ENCODE peak calls at places on chromosomes 2 and 18, in seven cellular contexts. Y, A, D, O, R, X and W are unnamed samples.

GRCh38 chr2:70986499-70987189 is 8.0 kb downstream of the TEX261 start:
- DNase-seq in Y (no peak), A (no peak), D (peak; percentile 15), O (no peak), R (no peak), X (no peak), W (no peak)

GRCh38 chr2:48471048-48471474 is 58.9 kb upstream of the STON1 start:
- DNase-seq in Y (peak; percentile 62), A (peak; percentile 78), D (no peak), O (peak; percentile 76), R (peak; percentile 80), X (no peak), W (peak; percentile 94)

GRCh38 chr18:13540783-13541182 is 185.6 kb downstream of the FAM210A start:
- DNase-seq in Y (no peak), A (no peak), D (no peak), O (no peak), R (no peak), X (no peak), W (no peak)

GRCh38 chr2:64522843-64523428 is 1.2 kb upstream of the AFTPH start:
- DNase-seq in Y (peak; percentile 63), A (peak; percentile 87), D (no peak), O (peak; percentile 84), R (peak; percentile 65), X (no peak), W (peak; percentile 98)

GRCh38 chr2:216071452-216071851 is 10.2 kb downstream of the PECR start:
- DNase-seq in Y (no peak), A (no peak), D (no peak), O (no peak), R (no peak), X (no peak), W (no peak)

GRCh38 chr2:134272831-134273230 is 19.0 kb downstream of the MGAT5 start:
- DNase-seq in Y (no peak), A (no peak), D (no peak), O (no peak), R (no peak), X (no peak), W (no peak)

GRCh38 chr18:77551055-77551454 is 301.4 kb downstream of the GALR1 start:
- DNase-seq in Y (no peak), A (no peak), D (no peak), O (no peak), R (no peak), X (no peak), W (no peak)

GRCh38 chr2:238688197-238689153 is 159.4 kb upstream of the TWIST2 start:
- DNase-seq in Y (no peak), A (no peak), D (no peak), O (no peak), R (no peak), X (no peak), W (peak; percentile 43)

GRCh38 chr2:10514743-10515142 is 66.6 kb upstream of the ODC1 start:
- DNase-seq in Y (no peak), A (peak; percentile 92), D (no peak), O (peak; percentile 43), R (peak; percentile 55), X (no peak), W (no peak)

GRCh38 chr18:59549797-59550516 is 147.3 kb downstream of the CCBE1 start:
- DNase-seq in Y (no peak), A (no peak), D (no peak), O (no peak), R (no peak), X (no peak), W (no peak)

GRCh38 chr2:166410828-166411472 is 35.2 kb upstream of the SCN9A start:
- DNase-seq in Y (no peak), A (peak; percentile 96), D (no peak), O (peak; percentile 76), R (peak; percentile 22), X (no peak), W (peak; percentile 28)

GRCh38 chr2:240983996-240984498 is 14.4 kb upstream of the SNED1 start:
- DNase-seq in Y (no peak), A (no peak), D (no peak), O (no peak), R (no peak), X (peak; percentile 46), W (no peak)

GRCh38 chr18:3982541-3982940 is 472.6 kb downstream of the DLGAP1 start:
- DNase-seq in Y (no peak), A (peak; percentile 61), D (no peak), O (no peak), R (no peak), X (no peak), W (no peak)

GRCh38 chr2:30692829-30693265 is 114.4 kb downstream of the CAPN13 start:
- DNase-seq in Y (no peak), A (no peak), D (no peak), O (no peak), R (no peak), X (peak; percentile 33), W (no peak)

GRCh38 chr2:133369896-133370295 is 198.4 kb downstream of the NCKAP5 start:
- DNase-seq in Y (no peak), A (no peak), D (no peak), O (no peak), R (peak; percentile 23), X (no peak), W (no peak)

GRCh38 chr2:67083978-67084377 is 313.2 kb upstream of the ETAA1 start:
- DNase-seq in Y (no peak), A (peak; percentile 52), D (no peak), O (peak; percentile 2), R (no peak), X (no peak), W (no peak)

GRCh38 chr2:25032094-25032493 is 9.8 kb upstream of the EFR3B start:
- DNase-seq in Y (no peak), A (peak; percentile 17), D (no peak), O (peak; percentile 61), R (no peak), X (no peak), W (peak; percentile 46)

GRCh38 chr2:23385351-23385747 is 370 bp downstream of the KLHL29 start:
- DNase-seq in Y (no peak), A (peak; percentile 36), D (no peak), O (peak; percentile 64), R (peak; percentile 67), X (peak; percentile 69), W (peak; percentile 20)

GRCh38 chr2:131542438-131543384 is 15.0 kb downstream of the CCDC74A start:
- DNase-seq in Y (no peak), A (no peak), D (no peak), O (no peak), R (no peak), X (no peak), W (peak; percentile 7)

GRCh38 chr2:131543385-131543891 is 15.8 kb downstream of the CCDC74A start:
- DNase-seq in Y (no peak), A (no peak), D (no peak), O (no peak), R (no peak), X (no peak), W (peak; percentile 34)
- H2AK5ac ChIP-seq in Y (no peak overlapping the region), A (no peak overlapping the region), D (no peak overlapping the region), O (no peak overlapping the region), R (no peak overlapping the region), X (no peak overlapping the region), W (no peak overlapping the region)

DNA sequence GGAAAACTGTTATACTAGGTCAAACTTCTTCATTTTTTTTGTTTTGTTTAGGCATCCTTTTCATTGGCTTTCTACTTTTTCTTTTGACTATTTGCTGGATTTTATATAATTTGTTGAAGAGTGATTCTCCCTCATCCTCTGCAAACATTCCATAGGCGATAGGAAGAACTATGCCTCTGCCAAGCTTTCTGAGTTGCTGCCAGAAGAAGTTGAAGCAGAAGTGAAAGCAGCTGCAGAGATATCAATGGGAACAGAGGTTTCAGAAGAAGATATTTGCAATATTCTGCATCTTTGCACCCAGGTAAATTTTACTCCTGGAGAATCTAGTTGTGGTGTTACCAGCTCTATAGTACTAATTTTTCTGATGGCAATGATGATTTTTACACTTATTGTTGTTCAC is 25.4 kb downstream of the NOP58 start:
- DNase-seq in Y (no peak), A (peak; percentile 64), D (no peak), O (no peak), R (no peak), X (no peak), W (no peak)
- H2AK5ac ChIP-seq in Y (no peak overlapping the region), A (no peak overlapping the region), D (no peak overlapping the region), O (no peak overlapping the region), R (no peak overlapping the region), X (no peak overlapping the region), W (no peak overlapping the region)

GRCh38 chr2:178452334-178452733 is 1.2 kb downstream of the PJVK start:
- DNase-seq in Y (no peak), A (no peak), D (no peak), O (no peak), R (no peak), X (no peak), W (no peak)
- H2AK5ac ChIP-seq in Y (no peak overlapping the region), A (no peak overlapping the region), D (no peak overlapping the region), O (no peak overlapping the region), R (no peak overlapping the region), X (no peak overlapping the region), W (no peak overlapping the region)

DNA sequence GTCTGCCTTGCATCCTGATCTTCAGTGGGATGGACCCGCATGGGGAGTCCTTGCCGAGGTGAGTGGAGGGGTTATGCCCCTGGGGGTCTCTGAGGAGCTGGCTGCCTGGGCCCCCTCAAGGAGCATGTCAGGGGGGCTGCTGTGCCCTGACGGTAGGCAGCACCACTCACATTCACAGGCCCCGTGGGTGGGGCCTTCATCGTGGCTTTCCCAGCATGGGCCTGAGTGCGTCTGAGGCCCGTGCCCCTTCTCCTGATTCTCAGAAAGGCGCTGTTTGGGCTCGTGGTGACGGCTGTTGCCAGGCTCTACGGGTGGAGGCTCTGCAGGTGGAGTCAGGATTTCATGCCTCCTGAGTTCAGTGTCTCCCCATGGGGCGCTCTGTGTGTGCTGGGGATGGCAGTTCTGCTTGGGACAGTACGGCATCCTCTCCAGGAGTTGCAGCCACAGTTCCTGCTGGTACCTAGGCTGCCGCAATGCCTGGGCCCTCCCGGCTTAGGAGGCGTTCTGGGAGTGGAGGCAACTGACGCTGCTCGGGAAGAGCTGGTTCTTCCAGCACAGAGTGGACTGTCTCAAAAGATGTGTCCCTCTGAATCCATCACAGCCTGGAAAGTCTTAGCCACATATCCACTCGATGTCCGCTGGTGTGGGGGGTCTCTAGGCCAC is 57.3 kb downstream of the NTSR2 start:
- DNase-seq in Y (no peak), A (no peak), D (no peak), O (no peak), R (no peak), X (no peak), W (no peak)
- H2AK5ac ChIP-seq in Y (no peak overlapping the region), A (no peak overlapping the region), D (no peak overlapping the region), O (no peak overlapping the region), R (no peak overlapping the region), X (no peak overlapping the region), W (no peak overlapping the region)

GRCh38 chr18:26021061-26021754 is 69.2 kb downstream of the SS18 start:
- DNase-seq in Y (no peak), A (no peak), D (no peak), O (no peak), R (no peak), X (no peak), W (no peak)

GRCh38 chr18:26017929-26018328 is 72.5 kb downstream of the SS18 start:
- DNase-seq in Y (no peak), A (no peak), D (no peak), O (no peak), R (no peak), X (no peak), W (no peak)

DNA sequence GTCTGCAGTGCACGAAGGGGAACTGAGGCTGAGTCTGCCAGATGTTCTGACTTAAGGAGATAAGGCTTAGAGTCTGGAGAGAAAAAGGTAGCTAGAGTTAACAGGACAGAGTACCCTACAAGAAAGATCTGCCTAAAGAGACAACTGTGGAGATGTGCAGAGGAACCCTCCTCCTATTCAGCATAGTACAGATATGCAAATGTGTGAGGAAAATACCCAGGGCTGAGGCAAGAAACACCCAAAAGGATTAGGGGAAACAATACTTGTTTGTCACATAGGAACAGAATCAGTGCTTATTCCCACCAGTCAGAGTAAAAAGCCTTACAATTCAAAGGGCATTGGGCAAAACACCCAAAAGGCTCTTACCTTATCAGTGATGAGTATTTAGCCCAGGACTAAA is 67.8 kb downstream of the SS18 start:
- DNase-seq in Y (no peak), A (no peak), D (no peak), O (no peak), R (peak; percentile 35), X (no peak), W (no peak)
- H2AK5ac ChIP-seq in Y (no peak overlapping the region), A (no peak overlapping the region), D (no peak overlapping the region), O (no peak overlapping the region), R (no peak overlapping the region), X (no peak overlapping the region), W (no peak overlapping the region)